ENCODE peak calls at places on chromosomes 11 and 22, in ten cellular contexts. L, X, F, H, O, K, N, T, B and G are unnamed samples.

GRCh38 chr11:1597981-1598380 is at the start of gene KRTAP5-2:
- DNase-seq in X (no peak), T (no peak), F (no peak), N (no peak), L (no peak), H (no peak), O (no peak), B (no peak), K (no peak), G (no peak)

GRCh38 chr11:70210051-70210501 is 7.0 kb downstream of the FADD start:
- DNase-seq in X (no peak), N (no peak), B (peak; percentile 24), F (no peak), O (no peak), K (no peak), H (no peak), T (no peak), L (no peak), G (no peak)

GRCh38 chr11:97729546-97730272 is 1291.0 kb upstream of the CNTN5 start:
- DNase-seq in H (no peak), K (no peak), X (no peak), O (no peak), B (no peak), L (no peak), T (no peak), F (no peak), N (no peak), G (no peak)

GRCh38 chr11:47889714-47890441 is 41.7 kb upstream of the NUP160 start:
- DNase-seq in X (no peak), O (no peak), B (no peak), T (no peak), K (no peak), N (no peak), H (no peak), L (no peak), F (no peak), G (no peak)

GRCh38 chr22:31177420-31178162 is 17.6 kb downstream of the RNF185 start:
- DNase-seq in F (no peak), H (no peak), L (no peak), N (peak; percentile 45), B (peak; percentile 83), K (no peak), X (no peak), O (no peak), T (no peak), G (no peak)

GRCh38 chr22:23107487-23108323 is 34.1 kb downstream of the RSPH14 start:
- DNase-seq in O (peak; percentile 61), N (no peak), F (no peak), H (no peak), B (no peak), X (no peak), L (no peak), K (no peak), T (no peak), G (no peak)

GRCh38 chr11:17588721-17589120 is 41.7 kb downstream of the OTOG start:
- DNase-seq in F (no peak), L (no peak), O (no peak), T (no peak), X (no peak), K (no peak), H (no peak), N (no peak), B (no peak), G (no peak)

GRCh38 chr22:41989246-41989645 is 9.3 kb upstream of the WBP2NL start:
- DNase-seq in H (no peak), O (no peak), T (no peak), L (no peak), K (no peak), F (no peak), X (no peak), B (no peak), N (no peak), G (no peak)

GRCh38 chr22:38191746-38192474 is 9.9 kb upstream of the MAFF start:
- DNase-seq in N (peak; percentile 54), X (no peak), L (no peak), F (no peak), O (no peak), B (no peak), T (no peak), H (no peak), K (no peak), G (no peak)

GRCh38 chr11:126790550-126790981 is 210.0 kb downstream of the KIRREL3 start:
- DNase-seq in N (no peak), K (no peak), T (no peak), B (peak; percentile 85), F (no peak), H (no peak), L (no peak), O (no peak), X (no peak), G (no peak)

GRCh38 chr11:94400839-94401772 is at the start of gene GPR83:
- DNase-seq in X (no peak), T (no peak), O (no peak), B (no peak), F (no peak), N (peak; percentile 29), L (no peak), H (no peak), K (peak; percentile 38), G (peak; percentile 18)

GRCh38 chr11:78349614-78350013 is 68.0 kb downstream of the GAB2 start:
- DNase-seq in L (no peak), X (no peak), F (no peak), T (no peak), N (no peak), K (no peak), O (no peak), H (no peak), B (no peak), G (no peak)

GRCh38 chr11:84612645-84613044 is 1014.5 kb downstream of the DLG2 start:
- DNase-seq in O (no peak), K (no peak), L (no peak), T (no peak), F (no peak), H (no peak), B (no peak), N (no peak), X (no peak), G (no peak)

GRCh38 chr22:36079041-36079440 is 50.4 kb upstream of the RBFOX2 start:
- DNase-seq in X (no peak), K (no peak), T (no peak), B (no peak), F (no peak), O (no peak), N (no peak), H (no peak), L (no peak), G (no peak)

GRCh38 chr11:68043349-68044144 is 4.7 kb downstream of the TCIRG1 start:
- DNase-seq in F (peak; percentile 53), K (no peak), H (no peak), O (peak; percentile 48), T (no peak), B (peak; percentile 87), N (peak; percentile 74), X (no peak), L (peak; percentile 62), G (no peak)

GRCh38 chr11:13963169-13963948 is 836 bp downstream of the SPON1 start:
- DNase-seq in K (peak; percentile 46), H (no peak), F (no peak), X (no peak), N (peak; percentile 58), B (no peak), O (peak; percentile 67), T (peak; percentile 45), L (peak; percentile 43), G (peak; percentile 33)

GRCh38 chr11:117315285-117316196 is 515 bp downstream of the BACE1 start:
- DNase-seq in H (no peak), O (no peak), B (no peak), T (no peak), K (no peak), F (no peak), X (no peak), L (peak; percentile 33), N (peak; percentile 17), G (no peak)

GRCh38 chr11:19742595-19743292 is 30.1 kb downstream of the NAV2 start:
- DNase-seq in T (peak; percentile 79), N (peak; percentile 88), L (peak; percentile 76), H (peak; percentile 35), O (peak; percentile 80), B (peak; percentile 62), F (peak; percentile 45), X (peak; percentile 66), K (peak; percentile 79), G (peak; percentile 88)

GRCh38 chr11:131748146-131749050 is 378.0 kb downstream of the NTM start:
- DNase-seq in H (no peak), T (no peak), B (peak; percentile 80), K (peak; percentile 56), X (peak; percentile 42), N (peak; percentile 83), F (peak; percentile 13), O (peak; percentile 59), L (peak; percentile 28), G (peak; percentile 74)

DNA sequence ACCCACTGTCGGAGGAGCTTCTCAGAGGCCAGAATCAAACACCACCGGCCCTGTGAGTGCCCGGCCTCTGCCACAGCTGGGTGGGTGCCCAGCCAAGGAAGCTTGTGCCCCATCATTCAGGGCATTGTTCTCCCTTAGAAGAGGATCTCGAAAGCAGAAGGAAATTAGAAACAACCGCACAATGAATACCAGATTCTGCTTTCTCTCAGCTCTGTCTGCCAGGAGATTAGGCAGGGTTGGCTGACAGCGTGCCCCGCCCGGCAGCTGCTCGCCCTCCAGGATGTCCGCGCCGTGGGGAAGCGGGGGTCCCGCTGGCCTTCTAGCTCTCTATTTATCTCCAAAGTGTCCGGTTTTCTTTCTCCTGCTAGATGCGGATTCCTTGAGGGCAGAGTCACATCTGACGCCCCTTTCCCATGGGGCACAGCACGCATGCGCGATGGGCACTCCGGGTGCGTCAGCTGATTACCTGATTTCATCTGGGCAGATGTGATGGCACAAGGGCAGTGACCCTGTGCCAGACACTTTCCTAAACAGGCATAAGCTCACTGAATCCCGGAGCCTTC is 25.5 kb downstream of the SCGB1A1 start:
- DNase-seq in X (peak; percentile 59), H (no peak), F (no peak), K (peak; percentile 82), L (peak; percentile 77), O (peak; percentile 62), T (peak; percentile 69), N (no peak), B (peak; percentile 68), G (peak; percentile 48)
- H3K4me3 ChIP-seq in X (peak overlapping the region; percentile 42), H (no peak overlapping the region), F (no peak overlapping the region), K (peak overlapping the region; percentile 56), L (peak overlapping the region; percentile 27), O (peak overlapping the region; percentile 42), T (peak overlapping the region; percentile 49), N (no peak overlapping the region), B (peak overlapping the region; percentile 43), G (peak overlapping the region; percentile 27)

GRCh38 chr22:45602824-45603301 is 68.8 kb upstream of the ATXN10 start:
- DNase-seq in X (no peak), N (peak; percentile 45), O (peak; percentile 30), F (no peak), K (no peak), T (peak; percentile 34), L (no peak), B (peak; percentile 79), H (no peak), G (peak; percentile 80)
- H3K4me3 ChIP-seq in X (no peak overlapping the region), N (no peak overlapping the region), O (no peak overlapping the region), F (no peak overlapping the region), K (no peak overlapping the region), T (no peak overlapping the region), L (no peak overlapping the region), B (no peak overlapping the region), H (no peak overlapping the region), G (no peak overlapping the region)

GRCh38 chr11:122727101-122727929 is 71.8 kb downstream of the UBASH3B start:
- DNase-seq in L (no peak), X (no peak), H (no peak), F (no peak), B (no peak), K (no peak), O (no peak), N (no peak), T (no peak), G (no peak)
- H3K4me3 ChIP-seq in L (no peak overlapping the region), X (no peak overlapping the region), H (peak overlapping the region; percentile 21), F (no peak overlapping the region), B (peak overlapping the region; percentile 25), K (peak overlapping the region; percentile 29), O (no peak overlapping the region), N (no peak overlapping the region), T (peak overlapping the region; percentile 7), G (no peak overlapping the region)

GRCh38 chr11:65592840-65593517 is 2.6 kb downstream of the KCNK7 start:
- DNase-seq in F (no peak), L (no peak), T (no peak), O (no peak), X (no peak), B (no peak), H (no peak), N (no peak), K (no peak), G (no peak)
- H3K4me3 ChIP-seq in F (no peak overlapping the region), L (no peak overlapping the region), T (peak overlapping the region; percentile 14), O (no peak overlapping the region), X (no peak overlapping the region), B (no peak overlapping the region), H (no peak overlapping the region), N (no peak overlapping the region), K (no peak overlapping the region), G (no peak overlapping the region)